ENCODE peak calls at places on chromosomes 13 and 19, in nine cellular contexts. P is stimulated activated CD4-positive, alpha-beta T cell treated with anti-CD3 and anti-CD28 coated beads, Interleukin-15, amount 100 ng/mL, for 48 hours; K is stimulated activated naive CD4-positive, alpha-beta T cell treated with Interleukin-2 at 50 U/mL for 16 hours; R is NCI-H1105; E is nephron progenitor cell; Q is H9; S is activated CD4-positive, CD25-positive, alpha-beta regulatory T cell treated with anti-CD3 and anti-CD28 coated beads, Interleukin-2, amount 50 U/mL, for 16 hours; L is AG04450; Z is mucosa of descending colon. D is an unnamed sample.
A peak's percentile ranks its signal among the peaks of the same experiment; 100 is the strongest.

GRCh38 chr19:48006762-48007161 is 12.3 kb downstream of the ELSPBP1 start:
- DNase-seq in P (no peak), K (no peak), R (no peak), E (no peak), Q (peak; percentile 33), S (no peak), L (no peak), Z (no peak), D (no peak)

GRCh38 chr19:2337329-2337707 is 8.8 kb downstream of the SPPL2B start:
- DNase-seq in P (no peak), K (no peak), R (no peak), E (peak; percentile 80), Q (peak; percentile 79), S (no peak), L (no peak), Z (no peak), D (no peak)

GRCh38 chr19:33252971-33253370 is 27.3 kb upstream of the SLC7A10 start:
- DNase-seq in P (no peak), K (no peak), R (no peak), E (no peak), Q (no peak), S (no peak), L (no peak), Z (no peak), D (no peak)

GRCh38 chr19:12841094-12841493 is 2.8 kb downstream of the MAST1 start:
- DNase-seq in P (no peak), K (no peak), R (peak; percentile 98), E (peak; percentile 94), Q (peak; percentile 98), S (no peak), L (no peak), Z (peak; percentile 46), D (no peak)

GRCh38 chr19:4443966-4444764 is 13.4 kb downstream of the UBXN6 start:
- DNase-seq in P (no peak), K (no peak), R (no peak), E (no peak), Q (no peak), S (no peak), L (no peak), Z (no peak), D (no peak)

GRCh38 chr13:25380082-25380481 is 8.3 kb downstream of the ATP8A2 start:
- DNase-seq in P (no peak), K (no peak), R (no peak), E (no peak), Q (no peak), S (no peak), L (no peak), Z (no peak), D (no peak)

GRCh38 chr13:98576215-98576945 is 527 bp downstream of the STK24 start:
- DNase-seq in P (no peak), K (peak; percentile 30), R (no peak), E (peak; percentile 59), Q (no peak), S (no peak), L (no peak), Z (peak; percentile 80), D (no peak)

GRCh38 chr19:42132851-42133528 is 744 bp upstream of the POU2F2 start:
- DNase-seq in P (peak; percentile 58), K (peak; percentile 74), R (peak; percentile 87), E (peak; percentile 87), Q (peak; percentile 90), S (peak; percentile 76), L (no peak), Z (peak; percentile 89), D (peak; percentile 61)

GRCh38 chr19:51181377-51181912 is 39.3 kb downstream of the SIGLEC7 start:
- DNase-seq in P (no peak), K (no peak), R (no peak), E (no peak), Q (no peak), S (no peak), L (no peak), Z (no peak), D (no peak)

GRCh38 chr13:99434258-99434788 is 66.9 kb upstream of the TM9SF2 start:
- DNase-seq in P (peak; percentile 91), K (peak; percentile 79), R (no peak), E (no peak), Q (peak; percentile 70), S (peak; percentile 58), L (no peak), Z (peak; percentile 39), D (no peak)

GRCh38 chr13:25860862-25861261 is 191.0 kb downstream of the SHISA2 start:
- DNase-seq in P (no peak), K (no peak), R (no peak), E (no peak), Q (no peak), S (no peak), L (no peak), Z (no peak), D (no peak)

D was measured in Jurkat, Clone E6-1.